ENCODE peak calls at places on chromosome 15, in nine cellular contexts. A is mucosa of descending colon, U is HCT116, G is body of pancreas, Z is gastrocnemius medialis, I is right cardiac atrium, H is lower lobe of right lung, L is heart left ventricle, M is heart right ventricle. C is an unnamed sample.

GRCh38 chr15:74179983-74180688 is 6.6 kb downstream of the ISLR start:
- ATAC-seq in A (no peak), U (no peak), G (no peak), Z (no peak), I (peak), H (peak), L (peak), M (peak), C (peak)

GRCh38 chr15:57444877-57445513 is 68.7 kb downstream of the CGNL1 start:
- ATAC-seq in A (no peak), U (no peak), G (peak), Z (peak), I (no peak), H (peak), L (peak), M (peak), C (no peak)

GRCh38 chr15:70613259-70613658 is 150.1 kb downstream of the UACA start:
- ATAC-seq in A (no peak), U (no peak), G (no peak), Z (no peak), I (no peak), H (no peak), L (no peak), M (no peak), C (no peak)

GRCh38 chr15:85691350-85692240 is 103.1 kb downstream of the KLHL25 start:
- ATAC-seq in A (peak), U (no peak), G (no peak), Z (no peak), I (peak), H (peak), L (no peak), M (peak), C (no peak)

GRCh38 chr15:32134777-32135307 is 104.5 kb downstream of the CHRNA7 start:
- ATAC-seq in A (no peak), U (no peak), G (peak), Z (no peak), I (no peak), H (no peak), L (no peak), M (no peak), C (no peak)

GRCh38 chr15:20646529-20647142 is 105.0 kb upstream of the GOLGA6L6 start:
- ATAC-seq in A (peak), U (no peak), G (no peak), Z (no peak), I (peak), H (no peak), L (no peak), M (peak), C (no peak)

GRCh38 chr15:34161329-34161953 is 48.5 kb downstream of the KATNBL1 start:
- ATAC-seq in A (no peak), U (peak), G (no peak), Z (no peak), I (no peak), H (no peak), L (no peak), M (no peak), C (no peak)

GRCh38 chr15:35098737-35099136 is 13.6 kb upstream of the NANOGP8 start:
- ATAC-seq in A (no peak), U (no peak), G (no peak), Z (no peak), I (no peak), H (no peak), L (no peak), M (no peak), C (no peak)

GRCh38 chr15:44812029-44812517 is 75.7 kb downstream of the TRIM69 start:
- ATAC-seq in A (peak), U (no peak), G (peak), Z (no peak), I (peak), H (no peak), L (no peak), M (peak), C (no peak)

DNA sequence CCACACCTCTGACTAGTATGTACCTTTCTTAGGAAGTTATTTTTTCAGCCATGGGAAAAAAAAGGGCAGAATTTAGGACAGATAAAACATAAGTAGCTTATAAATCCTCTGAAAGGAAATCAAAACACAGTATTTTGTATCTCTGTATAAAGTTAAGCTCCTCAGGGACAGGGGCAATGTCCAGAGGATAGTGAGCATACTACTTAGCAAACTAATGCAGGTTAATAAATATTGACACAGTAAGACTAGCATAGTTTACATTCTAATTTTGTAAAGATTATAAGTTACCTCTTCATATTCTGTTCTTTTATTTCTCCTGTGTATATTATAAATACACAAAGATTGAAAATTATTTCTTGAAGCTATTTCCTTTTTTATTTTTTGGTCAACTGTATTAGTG is 2.1 kb downstream of the UBE3A start:
- ATAC-seq in A (no peak), U (no peak), G (no peak), Z (no peak), I (no peak), H (no peak), L (no peak), M (no peak), C (no peak)
- H3K4me3 ChIP-seq in A (no peak), U (peak), G (no peak), Z (peak), I (no peak), H (peak), L (peak), M (no peak), C (peak)

DNA sequence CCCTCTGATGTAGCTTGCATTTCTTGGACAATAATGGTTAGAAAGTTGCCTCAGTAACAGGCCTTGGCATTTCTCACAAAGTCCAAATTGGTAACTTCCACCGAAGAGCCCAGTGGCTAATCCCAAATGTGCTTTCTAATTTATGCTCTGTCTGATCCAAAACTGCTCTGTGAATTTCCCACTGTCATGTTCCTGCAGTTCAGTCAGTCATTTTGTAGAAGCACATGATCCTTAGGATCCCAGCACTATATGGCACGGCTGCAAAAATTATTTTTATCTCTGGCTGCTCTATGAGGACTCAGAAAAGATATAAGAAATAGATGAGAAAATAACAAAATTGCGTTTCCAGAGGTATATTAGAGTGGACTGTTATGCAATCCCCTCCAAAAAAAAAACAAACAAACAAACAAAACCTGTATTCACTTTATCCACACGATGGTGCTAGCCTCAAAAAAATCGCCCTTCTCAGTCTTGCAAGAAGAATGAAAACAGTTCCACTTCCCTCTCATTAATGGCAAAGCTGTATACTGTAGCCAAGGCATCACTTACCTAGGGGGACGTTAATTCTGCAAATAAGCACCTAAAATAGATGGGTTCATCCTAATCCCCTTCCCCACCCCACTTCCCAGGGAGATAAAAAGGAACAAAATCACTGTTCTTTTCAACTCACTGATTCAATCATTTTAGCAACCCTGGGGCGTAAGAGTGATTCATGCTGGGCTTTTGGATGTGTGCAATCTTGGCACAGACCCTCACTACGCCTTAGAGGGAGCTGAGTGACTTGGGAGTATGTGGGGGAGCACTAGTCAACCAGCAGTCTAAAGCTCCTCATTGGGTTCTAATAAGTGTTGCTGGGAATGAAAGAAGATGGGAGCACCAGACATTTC is 61.3 kb downstream of the TMCO5A start:
- ATAC-seq in A (peak), U (peak), G (peak), Z (peak), I (peak), H (peak), L (peak), M (peak), C (peak)
- H3K4me3 ChIP-seq in A (no peak), U (no peak), G (no peak), Z (no peak), I (no peak), H (no peak), L (no peak), M (no peak), C (no peak)

GRCh38 chr15:29671308-29671981 is 150.8 kb downstream of the TJP1 start:
- ATAC-seq in A (no peak), U (no peak), G (peak), Z (no peak), I (no peak), H (peak), L (no peak), M (no peak), C (no peak)
- H3K4me3 ChIP-seq in A (no peak), U (no peak), G (no peak), Z (no peak), I (no peak), H (no peak), L (no peak), M (no peak), C (no peak)

GRCh38 chr15:81297580-81298575 is 26.1 kb downstream of the STARD5 start:
- ATAC-seq in A (no peak), U (no peak), G (no peak), Z (no peak), I (no peak), H (peak), L (no peak), M (peak), C (no peak)
- H3K4me3 ChIP-seq in A (no peak), U (peak), G (no peak), Z (peak), I (peak), H (peak), L (peak), M (no peak), C (no peak)

GRCh38 chr15:92803536-92803851 is 96.6 kb upstream of the CHD2 start:
- ATAC-seq in A (no peak), U (no peak), G (no peak), Z (no peak), I (no peak), H (no peak), L (no peak), M (no peak), C (no peak)

GRCh38 chr15:92800013-92800412 is 100.1 kb upstream of the CHD2 start:
- ATAC-seq in A (no peak), U (no peak), G (no peak), Z (no peak), I (no peak), H (no peak), L (no peak), M (no peak), C (no peak)

GRCh38 chr15:92801412-92801773 is 98.7 kb upstream of the CHD2 start:
- ATAC-seq in A (peak), U (peak), G (no peak), Z (no peak), I (no peak), H (no peak), L (no peak), M (no peak), C (no peak)

GRCh38 chr15:92803852-92804609 is 96.1 kb upstream of the CHD2 start:
- ATAC-seq in A (peak), U (peak), G (peak), Z (peak), I (peak), H (peak), L (peak), M (peak), C (peak)

DNA sequence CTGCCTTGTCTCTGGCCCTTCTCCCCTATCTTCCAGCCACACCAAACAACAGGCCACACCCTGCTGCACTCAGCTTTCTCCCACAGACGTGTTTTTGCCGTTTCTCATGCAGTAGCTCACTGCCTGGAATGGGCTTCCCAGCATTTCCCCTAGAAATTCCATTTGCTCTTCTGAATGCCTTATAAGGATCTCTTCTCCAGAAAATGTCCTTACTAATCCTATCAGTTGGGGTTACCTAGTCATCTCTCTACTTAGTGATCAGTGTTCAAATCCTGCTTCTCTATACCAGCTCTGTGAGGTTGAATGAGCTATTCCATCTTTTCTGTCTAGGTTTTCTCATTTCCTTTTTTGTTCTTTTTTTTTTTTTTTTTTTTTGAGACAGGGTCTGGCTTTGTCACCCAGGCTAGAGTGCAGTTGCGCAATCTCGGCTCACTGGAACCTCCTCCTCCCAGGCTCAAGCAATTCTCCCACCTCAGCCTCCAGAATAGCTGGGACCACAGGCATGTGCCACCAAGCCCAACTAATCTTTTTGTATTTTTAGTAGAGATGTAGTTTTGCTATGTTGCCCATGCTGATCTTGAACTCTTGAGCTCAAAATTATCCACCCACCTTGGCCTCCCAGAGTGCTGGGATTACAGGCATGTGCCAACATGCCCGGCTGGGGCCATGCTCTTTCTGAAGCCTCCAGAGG is 98.2 kb upstream of the CHD2 start:
- ATAC-seq in A (peak), U (peak), G (no peak), Z (no peak), I (peak), H (no peak), L (no peak), M (no peak), C (no peak)
- H3K4me3 ChIP-seq in A (no peak), U (peak), G (no peak), Z (no peak), I (no peak), H (no peak), L (no peak), M (no peak), C (no peak)

GRCh38 chr15:90367578-90367977 is 15.5 kb downstream of the ZNF774 start:
- ATAC-seq in A (no peak), U (no peak), G (peak), Z (no peak), I (peak), H (peak), L (peak), M (peak), C (peak)
- H3K4me3 ChIP-seq in A (no peak), U (no peak), G (no peak), Z (no peak), I (no peak), H (no peak), L (no peak), M (no peak), C (no peak)

GRCh38 chr15:63198315-63198714 is 8.9 kb downstream of the RAB8B start:
- ATAC-seq in A (no peak), U (no peak), G (no peak), Z (no peak), I (no peak), H (no peak), L (no peak), M (no peak), C (no peak)
- H3K4me3 ChIP-seq in A (no peak), U (no peak), G (no peak), Z (no peak), I (no peak), H (no peak), L (no peak), M (no peak), C (no peak)

GRCh38 chr15:78640840-78641733 is at the start of gene CHRNB4:
- ATAC-seq in A (peak), U (peak), G (peak), Z (no peak), I (peak), H (peak), L (no peak), M (peak), C (no peak)
- H3K4me3 ChIP-seq in A (no peak), U (peak), G (no peak), Z (peak), I (peak), H (peak), L (peak), M (peak), C (peak)

DNA sequence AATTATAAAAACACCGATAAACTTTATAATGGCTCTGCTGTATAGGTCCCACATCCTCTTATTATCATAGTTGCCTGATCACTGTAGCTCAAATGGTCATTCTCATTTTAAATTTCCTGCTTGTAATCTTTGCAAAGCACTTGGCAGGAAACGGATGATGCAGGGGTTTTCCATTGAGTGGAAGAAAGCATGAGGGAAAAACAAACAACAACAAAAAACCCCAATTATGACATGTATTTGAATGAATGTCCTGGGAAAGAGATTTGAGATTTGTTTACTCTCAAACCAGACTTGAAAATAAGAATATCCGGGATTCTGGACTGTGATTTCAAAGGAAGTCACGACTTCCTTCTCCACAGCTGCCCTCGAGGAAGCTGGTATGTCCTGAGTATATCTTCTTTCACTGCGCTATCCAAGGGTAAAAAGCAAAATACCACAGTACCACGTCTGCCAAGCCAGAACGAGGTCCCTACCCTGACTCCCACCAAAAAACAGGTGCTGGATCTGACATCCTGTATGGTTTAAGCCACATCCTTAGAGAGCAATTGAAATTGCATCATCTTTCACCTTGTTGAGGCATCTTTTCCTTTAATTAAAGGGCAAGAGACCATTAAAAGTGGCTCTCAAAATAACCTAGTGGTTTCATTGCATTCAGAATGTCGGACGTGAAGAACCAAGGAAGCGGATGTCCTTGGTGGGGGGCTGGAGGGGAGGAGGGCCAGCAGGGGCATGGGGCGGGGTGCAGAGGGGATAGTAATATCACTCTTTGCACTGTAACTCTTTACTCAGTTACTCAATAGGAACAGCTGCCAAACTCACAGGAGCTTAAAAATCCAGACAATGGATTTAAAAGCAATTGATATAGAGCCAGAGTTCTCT is 13.5 kb upstream of the TIPIN start:
- ATAC-seq in A (peak), U (no peak), G (peak), Z (no peak), I (peak), H (peak), L (no peak), M (peak), C (no peak)
- H3K4me3 ChIP-seq in A (no peak), U (no peak), G (no peak), Z (peak), I (peak), H (peak), L (peak), M (peak), C (no peak)

GRCh38 chr15:99253381-99254090 is 2.3 kb downstream of the LRRC28 start:
- ATAC-seq in A (no peak), U (no peak), G (no peak), Z (no peak), I (no peak), H (no peak), L (no peak), M (no peak), C (no peak)
- H3K4me3 ChIP-seq in A (no peak), U (no peak), G (no peak), Z (no peak), I (no peak), H (no peak), L (no peak), M (no peak), C (no peak)